ENCODE peak calls at places on chromosome 9, in six cellular contexts. One of them, this sample, is unnamed.

GRCh38 chr9:136520053-136520540 is 25.8 kb downstream of the NOTCH1 start:
- DNase-seq in activated CD4-positive, alpha-beta memory T cell treated with anti-CD3 and anti-CD28 coated beads, Interleukin-2, amount 10 ng/mL, durations not matched to agents 7 days and 5 days: no peak
- DNase-seq in HFF-Myc: no peak
- DNase-seq in mesenteric fat pad: no peak
- DNase-seq in AG09309: no peak
- DNase-seq in GM23338: no peak
- DNase-seq in this sample: no peak

GRCh38 chr9:19922476-19923118 is 133.8 kb upstream of the SLC24A2 start:
- DNase-seq in activated CD4-positive, alpha-beta memory T cell treated with anti-CD3 and anti-CD28 coated beads, Interleukin-2, amount 10 ng/mL, durations not matched to agents 7 days and 5 days: no peak
- DNase-seq in GM23338: peak; percentile 91
- DNase-seq in HFF-Myc: no peak
- DNase-seq in mesenteric fat pad: no peak
- DNase-seq in AG09309: peak; percentile 10
- DNase-seq in this sample: no peak

GRCh38 chr9:114155263-114155966 is at the start of gene COL27A1:
- DNase-seq in HFF-Myc: no peak
- DNase-seq in mesenteric fat pad: no peak
- DNase-seq in activated CD4-positive, alpha-beta memory T cell treated with anti-CD3 and anti-CD28 coated beads, Interleukin-2, amount 10 ng/mL, durations not matched to agents 7 days and 5 days: peak; percentile 80
- DNase-seq in GM23338: peak; percentile 93
- DNase-seq in AG09309: no peak
- DNase-seq in this sample: no peak

GRCh38 chr9:95757026-95757425 is 118.5 kb upstream of the ERCC6L2 start:
- DNase-seq in HFF-Myc: no peak
- DNase-seq in AG09309: peak; percentile 44
- DNase-seq in GM23338: no peak
- DNase-seq in activated CD4-positive, alpha-beta memory T cell treated with anti-CD3 and anti-CD28 coated beads, Interleukin-2, amount 10 ng/mL, durations not matched to agents 7 days and 5 days: no peak
- DNase-seq in mesenteric fat pad: no peak
- DNase-seq in this sample: no peak

GRCh38 chr9:13278368-13279246 is 885 bp downstream of the MPDZ start:
- DNase-seq in mesenteric fat pad: no peak
- DNase-seq in activated CD4-positive, alpha-beta memory T cell treated with anti-CD3 and anti-CD28 coated beads, Interleukin-2, amount 10 ng/mL, durations not matched to agents 7 days and 5 days: no peak
- DNase-seq in GM23338: peak; percentile 67
- DNase-seq in AG09309: no peak
- DNase-seq in HFF-Myc: no peak
- DNase-seq in this sample: no peak

GRCh38 chr9:76905661-76905983 is 292 bp downstream of the PRUNE2 start:
- DNase-seq in activated CD4-positive, alpha-beta memory T cell treated with anti-CD3 and anti-CD28 coated beads, Interleukin-2, amount 10 ng/mL, durations not matched to agents 7 days and 5 days: no peak
- DNase-seq in HFF-Myc: no peak
- DNase-seq in AG09309: no peak
- DNase-seq in GM23338: peak; percentile 65
- DNase-seq in mesenteric fat pad: no peak
- DNase-seq in this sample: no peak

GRCh38 chr9:108972626-108973209 is 38.5 kb downstream of the ABITRAM start:
- DNase-seq in activated CD4-positive, alpha-beta memory T cell treated with anti-CD3 and anti-CD28 coated beads, Interleukin-2, amount 10 ng/mL, durations not matched to agents 7 days and 5 days: no peak
- DNase-seq in AG09309: peak; percentile 3
- DNase-seq in mesenteric fat pad: no peak
- DNase-seq in HFF-Myc: peak; percentile 6
- DNase-seq in GM23338: no peak
- DNase-seq in this sample: no peak

GRCh38 chr9:92508018-92508417 is 25.7 kb upstream of the ASPN start:
- DNase-seq in activated CD4-positive, alpha-beta memory T cell treated with anti-CD3 and anti-CD28 coated beads, Interleukin-2, amount 10 ng/mL, durations not matched to agents 7 days and 5 days: no peak
- DNase-seq in mesenteric fat pad: no peak
- DNase-seq in AG09309: no peak
- DNase-seq in HFF-Myc: no peak
- DNase-seq in GM23338: no peak
- DNase-seq in this sample: no peak

GRCh38 chr9:15468113-15468512 is 42.7 kb downstream of the PSIP1 start:
- DNase-seq in activated CD4-positive, alpha-beta memory T cell treated with anti-CD3 and anti-CD28 coated beads, Interleukin-2, amount 10 ng/mL, durations not matched to agents 7 days and 5 days: no peak
- DNase-seq in GM23338: no peak
- DNase-seq in HFF-Myc: no peak
- DNase-seq in AG09309: no peak
- DNase-seq in mesenteric fat pad: no peak
- DNase-seq in this sample: no peak

GRCh38 chr9:75148551-75148950 is 60.2 kb downstream of the OSTF1 start:
- DNase-seq in AG09309: peak; percentile 82
- DNase-seq in activated CD4-positive, alpha-beta memory T cell treated with anti-CD3 and anti-CD28 coated beads, Interleukin-2, amount 10 ng/mL, durations not matched to agents 7 days and 5 days: peak; percentile 56
- DNase-seq in GM23338: no peak
- DNase-seq in mesenteric fat pad: no peak
- DNase-seq in HFF-Myc: peak; percentile 41
- DNase-seq in this sample: peak; percentile 19

GRCh38 chr9:122900791-122901190 is 4.4 kb downstream of the RC3H2 start:
- DNase-seq in GM23338: no peak
- DNase-seq in activated CD4-positive, alpha-beta memory T cell treated with anti-CD3 and anti-CD28 coated beads, Interleukin-2, amount 10 ng/mL, durations not matched to agents 7 days and 5 days: no peak
- DNase-seq in mesenteric fat pad: no peak
- DNase-seq in HFF-Myc: no peak
- DNase-seq in AG09309: no peak
- DNase-seq in this sample: no peak

GRCh38 chr9:125950880-125951471 is 203.8 kb downstream of the PBX3 start:
- DNase-seq in activated CD4-positive, alpha-beta memory T cell treated with anti-CD3 and anti-CD28 coated beads, Interleukin-2, amount 10 ng/mL, durations not matched to agents 7 days and 5 days: no peak
- DNase-seq in mesenteric fat pad: no peak
- DNase-seq in AG09309: no peak
- DNase-seq in HFF-Myc: no peak
- DNase-seq in GM23338: peak; percentile 97
- DNase-seq in this sample: no peak

GRCh38 chr9:14315754-14316573 is 2.0 kb upstream of the NFIB start:
- DNase-seq in GM23338: peak; percentile 69
- DNase-seq in mesenteric fat pad: no peak
- DNase-seq in activated CD4-positive, alpha-beta memory T cell treated with anti-CD3 and anti-CD28 coated beads, Interleukin-2, amount 10 ng/mL, durations not matched to agents 7 days and 5 days: no peak
- DNase-seq in HFF-Myc: no peak
- DNase-seq in AG09309: no peak
- DNase-seq in this sample: no peak

GRCh38 chr9:100919526-100919925 is 109.0 kb upstream of the PLPPR1 start:
- DNase-seq in AG09309: no peak
- DNase-seq in HFF-Myc: no peak
- DNase-seq in mesenteric fat pad: no peak
- DNase-seq in activated CD4-positive, alpha-beta memory T cell treated with anti-CD3 and anti-CD28 coated beads, Interleukin-2, amount 10 ng/mL, durations not matched to agents 7 days and 5 days: no peak
- DNase-seq in GM23338: no peak
- DNase-seq in this sample: no peak

GRCh38 chr9:110623462-110624025 is 44.0 kb upstream of the SVEP1 start:
- DNase-seq in AG09309: no peak
- DNase-seq in activated CD4-positive, alpha-beta memory T cell treated with anti-CD3 and anti-CD28 coated beads, Interleukin-2, amount 10 ng/mL, durations not matched to agents 7 days and 5 days: no peak
- DNase-seq in mesenteric fat pad: no peak
- DNase-seq in GM23338: peak; percentile 79
- DNase-seq in HFF-Myc: no peak
- DNase-seq in this sample: no peak

GRCh38 chr9:121985792-121986494 is 107.2 kb downstream of the TTLL11 start:
- DNase-seq in HFF-Myc: no peak
- DNase-seq in activated CD4-positive, alpha-beta memory T cell treated with anti-CD3 and anti-CD28 coated beads, Interleukin-2, amount 10 ng/mL, durations not matched to agents 7 days and 5 days: no peak
- DNase-seq in AG09309: no peak
- DNase-seq in mesenteric fat pad: no peak
- DNase-seq in GM23338: peak; percentile 31
- DNase-seq in this sample: no peak

GRCh38 chr9:129458155-129458661 is 162.7 kb downstream of the C9orf50 start:
- DNase-seq in mesenteric fat pad: no peak
- DNase-seq in GM23338: peak; percentile 17
- DNase-seq in HFF-Myc: no peak
- DNase-seq in activated CD4-positive, alpha-beta memory T cell treated with anti-CD3 and anti-CD28 coated beads, Interleukin-2, amount 10 ng/mL, durations not matched to agents 7 days and 5 days: peak; percentile 78
- DNase-seq in AG09309: no peak
- DNase-seq in this sample: peak; percentile 33

GRCh38 chr9:8356406-8356805 is 556.8 kb upstream of the DMAC1 start:
- DNase-seq in activated CD4-positive, alpha-beta memory T cell treated with anti-CD3 and anti-CD28 coated beads, Interleukin-2, amount 10 ng/mL, durations not matched to agents 7 days and 5 days: no peak
- DNase-seq in GM23338: no peak
- DNase-seq in HFF-Myc: no peak
- DNase-seq in mesenteric fat pad: no peak
- DNase-seq in AG09309: no peak
- DNase-seq in this sample: no peak

GRCh38 chr9:16689352-16689938 is 181.0 kb downstream of the BNC2 start:
- DNase-seq in mesenteric fat pad: no peak
- DNase-seq in HFF-Myc: no peak
- DNase-seq in activated CD4-positive, alpha-beta memory T cell treated with anti-CD3 and anti-CD28 coated beads, Interleukin-2, amount 10 ng/mL, durations not matched to agents 7 days and 5 days: no peak
- DNase-seq in GM23338: no peak
- DNase-seq in AG09309: no peak
- DNase-seq in this sample: no peak

GRCh38 chr9:121975801-121976277 is 117.3 kb downstream of the TTLL11 start:
- DNase-seq in mesenteric fat pad: no peak
- DNase-seq in GM23338: no peak
- DNase-seq in activated CD4-positive, alpha-beta memory T cell treated with anti-CD3 and anti-CD28 coated beads, Interleukin-2, amount 10 ng/mL, durations not matched to agents 7 days and 5 days: no peak
- DNase-seq in HFF-Myc: no peak
- DNase-seq in AG09309: no peak
- DNase-seq in this sample: no peak

GRCh38 chr9:114409103-114409780 is 21.5 kb upstream of the AKNA start:
- DNase-seq in GM23338: peak; percentile 45
- DNase-seq in HFF-Myc: no peak
- DNase-seq in activated CD4-positive, alpha-beta memory T cell treated with anti-CD3 and anti-CD28 coated beads, Interleukin-2, amount 10 ng/mL, durations not matched to agents 7 days and 5 days: no peak
- DNase-seq in mesenteric fat pad: no peak
- DNase-seq in AG09309: no peak
- DNase-seq in this sample: no peak

GRCh38 chr9:133791735-133792649 is 53.8 kb upstream of the SARDH start:
- DNase-seq in mesenteric fat pad: no peak
- DNase-seq in HFF-Myc: no peak
- DNase-seq in GM23338: no peak
- DNase-seq in activated CD4-positive, alpha-beta memory T cell treated with anti-CD3 and anti-CD28 coated beads, Interleukin-2, amount 10 ng/mL, durations not matched to agents 7 days and 5 days: no peak
- DNase-seq in AG09309: no peak
- DNase-seq in this sample: no peak

GRCh38 chr9:134928796-134929559 is 11.3 kb upstream of the FCN1 start:
- DNase-seq in HFF-Myc: no peak
- DNase-seq in mesenteric fat pad: no peak
- DNase-seq in AG09309: no peak
- DNase-seq in activated CD4-positive, alpha-beta memory T cell treated with anti-CD3 and anti-CD28 coated beads, Interleukin-2, amount 10 ng/mL, durations not matched to agents 7 days and 5 days: no peak
- DNase-seq in GM23338: no peak
- DNase-seq in this sample: peak; percentile 92

GRCh38 chr9:116417464-116417863 is 263.9 kb downstream of the PAPPA start:
- DNase-seq in AG09309: no peak
- DNase-seq in activated CD4-positive, alpha-beta memory T cell treated with anti-CD3 and anti-CD28 coated beads, Interleukin-2, amount 10 ng/mL, durations not matched to agents 7 days and 5 days: no peak
- DNase-seq in mesenteric fat pad: no peak
- DNase-seq in GM23338: no peak
- DNase-seq in HFF-Myc: no peak
- DNase-seq in this sample: no peak

GRCh38 chr9:92424340-92424739 is at the start of gene OMD:
- DNase-seq in AG09309: peak; percentile 55
- DNase-seq in GM23338: no peak
- DNase-seq in activated CD4-positive, alpha-beta memory T cell treated with anti-CD3 and anti-CD28 coated beads, Interleukin-2, amount 10 ng/mL, durations not matched to agents 7 days and 5 days: no peak
- DNase-seq in mesenteric fat pad: no peak
- DNase-seq in HFF-Myc: no peak
- DNase-seq in this sample: no peak

GRCh38 chr9:79477955-79478751 is 93.6 kb upstream of the TLE4 start:
- DNase-seq in HFF-Myc: no peak
- DNase-seq in activated CD4-positive, alpha-beta memory T cell treated with anti-CD3 and anti-CD28 coated beads, Interleukin-2, amount 10 ng/mL, durations not matched to agents 7 days and 5 days: no peak
- DNase-seq in mesenteric fat pad: no peak
- DNase-seq in AG09309: no peak
- DNase-seq in GM23338: peak; percentile 82
- DNase-seq in this sample: no peak

GRCh38 chr9:82418334-82418733 is 429.8 kb downstream of the SPATA31D1 start:
- DNase-seq in mesenteric fat pad: no peak
- DNase-seq in AG09309: no peak
- DNase-seq in HFF-Myc: no peak
- DNase-seq in activated CD4-positive, alpha-beta memory T cell treated with anti-CD3 and anti-CD28 coated beads, Interleukin-2, amount 10 ng/mL, durations not matched to agents 7 days and 5 days: no peak
- DNase-seq in GM23338: no peak
- DNase-seq in this sample: no peak

GRCh38 chr9:4890242-4890641 is 94.8 kb upstream of the JAK2 start:
- DNase-seq in mesenteric fat pad: no peak
- DNase-seq in HFF-Myc: no peak
- DNase-seq in activated CD4-positive, alpha-beta memory T cell treated with anti-CD3 and anti-CD28 coated beads, Interleukin-2, amount 10 ng/mL, durations not matched to agents 7 days and 5 days: no peak
- DNase-seq in AG09309: no peak
- DNase-seq in GM23338: no peak
- DNase-seq in this sample: no peak

GRCh38 chr9:94139672-94140417 is 55.6 kb downstream of the PTPDC1 start:
- DNase-seq in mesenteric fat pad: no peak
- DNase-seq in GM23338: no peak
- DNase-seq in AG09309: peak; percentile 93
- DNase-seq in HFF-Myc: peak; percentile 97
- DNase-seq in activated CD4-positive, alpha-beta memory T cell treated with anti-CD3 and anti-CD28 coated beads, Interleukin-2, amount 10 ng/mL, durations not matched to agents 7 days and 5 days: no peak
- DNase-seq in this sample: no peak

GRCh38 chr9:134483361-134484184 is 157.3 kb downstream of the RXRA start:
- DNase-seq in mesenteric fat pad: no peak
- DNase-seq in GM23338: no peak
- DNase-seq in HFF-Myc: no peak
- DNase-seq in AG09309: no peak
- DNase-seq in activated CD4-positive, alpha-beta memory T cell treated with anti-CD3 and anti-CD28 coated beads, Interleukin-2, amount 10 ng/mL, durations not matched to agents 7 days and 5 days: no peak
- DNase-seq in this sample: no peak

GRCh38 chr9:133538176-133538575 is 3.7 kb downstream of the ADAMTSL2 start:
- DNase-seq in AG09309: no peak
- DNase-seq in mesenteric fat pad: no peak
- DNase-seq in GM23338: no peak
- DNase-seq in activated CD4-positive, alpha-beta memory T cell treated with anti-CD3 and anti-CD28 coated beads, Interleukin-2, amount 10 ng/mL, durations not matched to agents 7 days and 5 days: no peak
- DNase-seq in HFF-Myc: no peak
- DNase-seq in this sample: no peak

GRCh38 chr9:134992755-134993124 is 75.0 kb upstream of the FCN1 start:
- DNase-seq in AG09309: no peak
- DNase-seq in HFF-Myc: no peak
- DNase-seq in activated CD4-positive, alpha-beta memory T cell treated with anti-CD3 and anti-CD28 coated beads, Interleukin-2, amount 10 ng/mL, durations not matched to agents 7 days and 5 days: no peak
- DNase-seq in mesenteric fat pad: peak; percentile 87
- DNase-seq in GM23338: no peak
- DNase-seq in this sample: no peak

This sample was measured in GF-D8.